ENCODE peak calls at places on chromosome X, in four cellular contexts. One of them, this sample, is unnamed.

GRCh38 chrX:10582945-10583344 is 37.4 kb downstream of the MID1 start:
- DNase-seq in BJ: no peak
- DNase-seq in cardiac muscle cell: no peak
- DNase-seq in head of caudate nucleus: no peak
- DNase-seq in this sample: no peak

GRCh38 chrX:133403984-133404383 is 11.3 kb downstream of the GPC4 start:
- DNase-seq in BJ: no peak
- DNase-seq in head of caudate nucleus: no peak
- DNase-seq in cardiac muscle cell: no peak
- DNase-seq in this sample: no peak

GRCh38 chrX:41275661-41276609 is 58.0 kb upstream of the DDX3X start:
- DNase-seq in cardiac muscle cell: peak
- DNase-seq in head of caudate nucleus: peak
- DNase-seq in BJ: no peak
- DNase-seq in this sample: peak

GRCh38 chrX:48747415-48748026 is 14.0 kb upstream of the GLOD5 start:
- DNase-seq in head of caudate nucleus: no peak
- DNase-seq in cardiac muscle cell: no peak
- DNase-seq in BJ: no peak
- DNase-seq in this sample: no peak

GRCh38 chrX:96846841-96847240 is 36.9 kb upstream of the RPA4 start:
- DNase-seq in cardiac muscle cell: no peak
- DNase-seq in head of caudate nucleus: no peak
- DNase-seq in BJ: no peak
- DNase-seq in this sample: no peak

GRCh38 chrX:56289449-56289848 is 57.3 kb downstream of the KLF8 start:
- DNase-seq in head of caudate nucleus: no peak
- DNase-seq in BJ: no peak
- DNase-seq in cardiac muscle cell: no peak
- DNase-seq in this sample: no peak

GRCh38 chrX:989959-990510 is 222.4 kb downstream of the CRLF2 start:
- DNase-seq in cardiac muscle cell: no peak
- DNase-seq in head of caudate nucleus: peak
- DNase-seq in BJ: peak
- DNase-seq in this sample: no peak

GRCh38 chrX:15579778-15580747 is 20.7 kb downstream of the ACE2 start:
- DNase-seq in cardiac muscle cell: no peak
- DNase-seq in head of caudate nucleus: no peak
- DNase-seq in BJ: no peak
- DNase-seq in this sample: no peak

GRCh38 chrX:101744085-101744484 is 84.4 kb upstream of the ARMCX2 start:
- DNase-seq in BJ: no peak
- DNase-seq in head of caudate nucleus: no peak
- DNase-seq in cardiac muscle cell: no peak
- DNase-seq in this sample: no peak

GRCh38 chrX:107506596-107507031 is 57.2 kb downstream of the FRMPD3 start:
- DNase-seq in BJ: no peak
- DNase-seq in cardiac muscle cell: no peak
- DNase-seq in head of caudate nucleus: no peak
- DNase-seq in this sample: no peak

GRCh38 chrX:120269379-120270035 is 18.9 kb downstream of the ZBTB33 start:
- DNase-seq in head of caudate nucleus: no peak
- DNase-seq in BJ: no peak
- DNase-seq in cardiac muscle cell: no peak
- DNase-seq in this sample: no peak

GRCh38 chrX:50813843-50814661 is at the start of gene SHROOM4:
- DNase-seq in BJ: no peak
- DNase-seq in cardiac muscle cell: peak
- DNase-seq in head of caudate nucleus: peak
- DNase-seq in this sample: no peak

GRCh38 chrX:130106071-130106470 is 4.2 kb downstream of the ELF4 start:
- DNase-seq in head of caudate nucleus: no peak
- DNase-seq in cardiac muscle cell: no peak
- DNase-seq in BJ: no peak
- DNase-seq in this sample: no peak

GRCh38 chrX:97790850-97791249 is 907.1 kb downstream of the RPA4 start:
- DNase-seq in cardiac muscle cell: no peak
- DNase-seq in BJ: no peak
- DNase-seq in head of caudate nucleus: no peak
- DNase-seq in this sample: no peak

GRCh38 chrX:17697191-17697590 is 40.1 kb upstream of the SCML1 start:
- DNase-seq in cardiac muscle cell: no peak
- DNase-seq in BJ: no peak
- DNase-seq in head of caudate nucleus: no peak
- DNase-seq in this sample: no peak

GRCh38 chrX:109392895-109393294 is 89.0 kb downstream of the GUCY2F start:
- DNase-seq in head of caudate nucleus: no peak
- DNase-seq in BJ: no peak
- DNase-seq in cardiac muscle cell: no peak
- DNase-seq in this sample: no peak

GRCh38 chrX:69163936-69164741 is 1.1 kb downstream of the PJA1 start:
- DNase-seq in cardiac muscle cell: no peak
- DNase-seq in BJ: no peak
- DNase-seq in head of caudate nucleus: no peak
- DNase-seq in this sample: no peak

GRCh38 chrX:17459008-17459407 is 84.0 kb downstream of the NHS start:
- DNase-seq in cardiac muscle cell: no peak
- DNase-seq in BJ: peak
- DNase-seq in head of caudate nucleus: no peak
- DNase-seq in this sample: no peak

GRCh38 chrX:48787809-48788471 is 1.6 kb downstream of the GATA1 start:
- DNase-seq in cardiac muscle cell: no peak
- DNase-seq in BJ: no peak
- DNase-seq in head of caudate nucleus: no peak
- DNase-seq in this sample: no peak

GRCh38 chrX:47568656-47569295 is 7.8 kb downstream of the ARAF start:
- DNase-seq in head of caudate nucleus: no peak
- DNase-seq in BJ: no peak
- DNase-seq in cardiac muscle cell: peak
- DNase-seq in this sample: peak

GRCh38 chrX:153441981-153442380 is 3.9 kb downstream of the TREX2 start:
- DNase-seq in BJ: no peak
- DNase-seq in cardiac muscle cell: no peak
- DNase-seq in head of caudate nucleus: no peak
- DNase-seq in this sample: no peak